ENCODE peak calls at places on chromosomes 4 and X, in five cellular contexts. C is cardiac muscle cell; H is fibroblast of lung; X is CD8-positive, alpha-beta T cell; M is neural progenitor cell. L is an unnamed sample.

GRCh38 chr4:54607521-54607920 is 50.2 kb upstream of the KIT start:
- DNase-seq in C (no peak), H (no peak), X (no peak), M (no peak), L (no peak)

GRCh38 chr4:94545296-94545695 is 93.6 kb downstream of the PDLIM5 start:
- DNase-seq in C (no peak), H (peak; percentile 39), X (no peak), M (no peak), L (no peak)

GRCh38 chr4:39913466-39913865 is 64.2 kb downstream of the PDS5A start:
- DNase-seq in C (no peak), H (peak; percentile 58), X (no peak), M (no peak), L (no peak)

GRCh38 chr4:128810331-128810870 is 901 bp downstream of the JADE1 start:
- DNase-seq in C (peak; percentile 43), H (peak; percentile 52), X (no peak), M (peak; percentile 23), L (peak; percentile 63)

GRCh38 chrX:65407157-65407626 is 127.4 kb downstream of the LAS1L start:
- DNase-seq in C (peak; percentile 0), H (no peak), X (no peak), M (peak; percentile 3), L (no peak)

GRCh38 chr4:181538435-181538834 is 704.8 kb upstream of the TENM3 start:
- DNase-seq in C (no peak), H (no peak), X (no peak), M (no peak), L (no peak)

GRCh38 chrX:4277122-4277521 is 563.7 kb upstream of the PRKX start:
- DNase-seq in C (no peak), H (no peak), X (no peak), M (no peak), L (no peak)

GRCh38 chr4:82499705-82500104 is 62.1 kb downstream of the TMEM150C start:
- DNase-seq in C (no peak), H (no peak), X (no peak), M (no peak), L (no peak)

GRCh38 chr4:90979551-90979950 is 852.4 kb downstream of the CCSER1 start:
- DNase-seq in C (no peak), H (no peak), X (no peak), M (no peak), L (no peak)

GRCh38 chrX:119399772-119400101 is 601 bp downstream of the SLC25A43 start:
- DNase-seq in C (no peak), H (peak; percentile 8), X (no peak), M (peak; percentile 33), L (no peak)

GRCh38 chr4:159506801-159507517 is 404.1 kb downstream of the RAPGEF2 start:
- DNase-seq in C (no peak), H (no peak), X (no peak), M (no peak), L (no peak)

GRCh38 chrX:120791013-120791643 is 84.5 kb downstream of the CT47B1 start:
- DNase-seq in C (no peak), H (peak; percentile 84), X (no peak), M (no peak), L (peak; percentile 68)

GRCh38 chr4:110620352-110621327 is 2.2 kb downstream of the PITX2 start:
- DNase-seq in C (peak; percentile 82), H (no peak), X (no peak), M (peak; percentile 93), L (no peak)

GRCh38 chrX:68941385-68941952 is 112.6 kb downstream of the EFNB1 start:
- DNase-seq in C (no peak), H (peak; percentile 73), X (no peak), M (no peak), L (peak; percentile 46)

GRCh38 chr4:158914178-158914577 is 145.4 kb downstream of the FNIP2 start:
- DNase-seq in C (no peak), H (peak; percentile 74), X (no peak), M (no peak), L (no peak)

GRCh38 chrX:130895299-130895698 is 7.7 kb downstream of the ENOX2 start:
- DNase-seq in C (no peak), H (peak; percentile 31), X (no peak), M (no peak), L (no peak)

GRCh38 chrX:27987862-27988646 is 6.8 kb upstream of the DCAF8L1 start:
- DNase-seq in C (no peak), H (no peak), X (no peak), M (peak; percentile 13), L (no peak)

GRCh38 chr4:87014284-87014782 is 79.5 kb downstream of the AFF1 start:
- DNase-seq in C (no peak), H (peak; percentile 52), X (no peak), M (no peak), L (no peak)

GRCh38 chr4:156547439-156547838 is 424.2 kb downstream of the PDGFC start:
- DNase-seq in C (no peak), H (peak; percentile 95), X (no peak), M (no peak), L (no peak)

GRCh38 chr4:137819964-137820383 is 287.7 kb upstream of the PCDH18 start:
- DNase-seq in C (peak; percentile 62), H (peak; percentile 70), X (no peak), M (peak; percentile 72), L (no peak)

DNA sequence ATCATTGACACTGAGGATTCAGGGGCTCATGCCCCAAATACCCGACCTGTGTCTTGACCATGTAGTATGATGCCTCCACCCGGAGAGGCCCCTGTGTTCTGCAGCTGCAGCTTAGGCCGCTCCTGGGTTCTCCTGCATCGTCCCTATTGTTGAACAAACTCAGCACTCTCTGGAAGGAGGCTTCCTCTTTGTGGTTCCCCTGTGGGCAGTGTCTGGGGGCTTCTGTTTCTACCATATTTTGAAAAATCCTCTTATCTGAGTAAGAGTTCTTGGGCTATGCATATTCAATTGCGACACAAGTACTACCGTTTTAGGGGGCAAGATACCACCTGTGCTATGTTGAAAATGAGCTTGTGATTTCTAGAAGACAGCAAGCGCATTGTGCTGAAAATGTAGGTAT is 276.6 kb downstream of the DHRSX start:
- DNase-seq in C (no peak), H (no peak), X (no peak), M (no peak), L (no peak)
- H3K36me3 ChIP-seq in C (no peaks in the 10 kb centered on the region), H (no peaks in the 10 kb centered on the region), X (no peaks in the 10 kb centered on the region), M (no peaks in the 10 kb centered on the region), L (peaks cover 17% of the 10 kb centered on the region)

GRCh38 chr4:36328130-36328529 is 46.7 kb downstream of the DTHD1 start:
- DNase-seq in C (no peak), H (no peak), X (no peak), M (no peak), L (no peak)

GRCh38 chr4:36332023-36332781 is 50.8 kb downstream of the DTHD1 start:
- DNase-seq in C (no peak), H (no peak), X (no peak), M (peak; percentile 11), L (no peak)

GRCh38 chr4:36332782-36333131 is 51.3 kb downstream of the DTHD1 start:
- DNase-seq in C (no peak), H (no peak), X (no peak), M (no peak), L (no peak)

GRCh38 chr4:36337665-36338064 is 56.2 kb downstream of the DTHD1 start:
- DNase-seq in C (no peak), H (no peak), X (no peak), M (no peak), L (no peak)

GRCh38 chr4:36333303-36333877 is 52.0 kb downstream of the DTHD1 start:
- DNase-seq in C (no peak), H (no peak), X (no peak), M (no peak), L (no peak)
- H3K4me3 ChIP-seq in C (no peak overlapping the region), H (no peak overlapping the region), X (no peak overlapping the region), M (no peak overlapping the region), L (no peak overlapping the region)

GRCh38 chrX:110248582-110248981 is 69.3 kb downstream of the AMMECR1 start:
- DNase-seq in C (no peak), H (no peak), X (no peak), M (no peak), L (no peak)
- TF ChIP-seq CTCF in C (no peak), H (no peak), X (no peak), M (no peak), L (no peak)

GRCh38 chr4:169107528-169107927 is 97.5 kb upstream of the CBR4 start:
- DNase-seq in C (peak; percentile 71), H (no peak), X (no peak), M (no peak), L (no peak)

GRCh38 chr4:169108303-169108702 is 98.2 kb upstream of the CBR4 start:
- DNase-seq in C (no peak), H (no peak), X (no peak), M (no peak), L (no peak)

GRCh38 chr4:169110633-169111032 is 100.6 kb upstream of the CBR4 start:
- DNase-seq in C (no peak), H (no peak), X (no peak), M (no peak), L (no peak)

GRCh38 chr4:169106696-169107229 is 96.7 kb upstream of the CBR4 start:
- DNase-seq in C (no peak), H (no peak), X (no peak), M (no peak), L (no peak)

DNA sequence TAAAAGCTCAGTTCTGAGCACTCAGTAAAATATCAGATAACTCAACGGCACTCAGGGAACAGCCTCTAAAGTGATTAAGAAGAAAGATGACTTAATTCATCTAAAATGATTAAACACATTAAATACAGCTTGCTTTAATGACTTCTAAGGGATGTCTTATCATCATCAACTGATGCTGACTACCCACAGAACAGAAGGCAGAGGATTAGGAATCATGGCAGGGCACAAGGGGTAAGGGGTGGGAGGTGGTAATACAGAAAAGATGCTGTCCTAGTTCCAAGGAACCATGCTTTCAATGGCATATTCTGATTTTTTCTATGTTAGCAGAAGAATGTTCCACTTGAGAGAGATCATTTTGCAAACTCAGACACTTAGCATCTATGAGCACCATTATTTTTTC is 99.2 kb upstream of the CBR4 start:
- DNase-seq in C (no peak), H (no peak), X (no peak), M (no peak), L (no peak)
- H3K36me3 ChIP-seq in C (no peaks in the 10 kb centered on the region), H (peaks cover 8% of the 10 kb centered on the region), X (no peaks in the 10 kb centered on the region), M (peaks cover 15% of the 10 kb centered on the region), L (peaks cover 36% of the 10 kb centered on the region)

GRCh38 chr4:186149872-186150271 is 41.5 kb upstream of the CYP4V2 start:
- DNase-seq in C (peak; percentile 21), H (peak; percentile 53), X (no peak), M (peak; percentile 65), L (peak; percentile 88)
- H3K4me3 ChIP-seq in C (no peak overlapping the region), H (no peak overlapping the region), X (no peak overlapping the region), M (no peak overlapping the region), L (peak overlapping the region; percentile 22)

L was measured in right atrium auricular region.